ENCODE peak calls at places on chromosomes 4 and X, in five cellular contexts. Q is A549, S is endothelial cell of umbilical vein, P is GM12878, V is K562. T is an unnamed sample.

GRCh38 chr4:100347241-100347640 is 157.0 kb upstream of the DDIT4L start:
- DNase-seq in Q (no peak), S (no peak), P (no peak), V (no peak), T (no peak)

GRCh38 chrX:136094962-136095361 is 52.4 kb upstream of the FHL1 start:
- DNase-seq in Q (no peak), S (no peak), P (no peak), V (no peak), T (no peak)

GRCh38 chr4:121679267-121679666 is 17.5 kb downstream of the ANXA5 start:
- DNase-seq in Q (no peak), S (no peak), P (no peak), V (no peak), T (no peak)

GRCh38 chr4:61786226-61786625 is 586.1 kb downstream of the ADGRL3 start:
- DNase-seq in Q (no peak), S (no peak), P (no peak), V (no peak), T (no peak)

GRCh38 chr4:139899346-139899745 is 233.7 kb downstream of the MGST2 start:
- DNase-seq in Q (no peak), S (no peak), P (no peak), V (no peak), T (no peak)

GRCh38 chr4:23333556-23333945 is 556.3 kb downstream of the PPARGC1A start:
- DNase-seq in Q (no peak), S (no peak), P (no peak), V (no peak), T (no peak)

GRCh38 chr4:165384608-165385007 is 5.8 kb downstream of the CPE start:
- DNase-seq in Q (no peak), S (peak), P (no peak), V (no peak), T (no peak)

GRCh38 chrX:119878740-119879139 is 7.1 kb downstream of the NDUFA1 start:
- DNase-seq in Q (no peak), S (no peak), P (no peak), V (no peak), T (no peak)

GRCh38 chr4:151199496-151200190 is 77.3 kb upstream of the PRSS48 start:
- DNase-seq in Q (no peak), S (no peak), P (no peak), V (no peak), T (no peak)

GRCh38 chrX:47936224-47936939 is 67.4 kb downstream of the ZNF182 start:
- DNase-seq in Q (no peak), S (no peak), P (no peak), V (peak), T (no peak)

GRCh38 chr4:185638548-185639301 is 103.4 kb upstream of the PDLIM3 start:
- DNase-seq in Q (no peak), S (no peak), P (no peak), V (no peak), T (no peak)

GRCh38 chr4:148094149-148094548 is 348.1 kb downstream of the NR3C2 start:
- DNase-seq in Q (no peak), S (no peak), P (no peak), V (no peak), T (no peak)

GRCh38 chr4:1813915-1814314 is 20.8 kb downstream of the FGFR3 start:
- DNase-seq in Q (no peak), S (no peak), P (no peak), V (peak), T (no peak)

GRCh38 chrX:123601437-123601836 is 131.4 kb downstream of the THOC2 start:
- DNase-seq in Q (no peak), S (no peak), P (no peak), V (no peak), T (no peak)

GRCh38 chrX:17638731-17639130 is 98.6 kb upstream of the SCML1 start:
- DNase-seq in Q (no peak), S (no peak), P (no peak), V (no peak), T (no peak)

GRCh38 chr4:41070516-41071281 is 143.6 kb downstream of the APBB2 start:
- DNase-seq in Q (no peak), S (peak), P (no peak), V (no peak), T (no peak)

GRCh38 chr4:7158081-7158750 is 34.1 kb upstream of the SORCS2 start:
- DNase-seq in Q (no peak), S (no peak), P (no peak), V (no peak), T (no peak)

GRCh38 chrX:7925867-7926472 is 1.2 kb downstream of the PNPLA4 start:
- DNase-seq in Q (peak), S (peak), P (peak), V (peak), T (peak)

GRCh38 chrX:7926914-7927258 is 327 bp downstream of the PNPLA4 start:
- DNase-seq in Q (no peak), S (no peak), P (no peak), V (no peak), T (no peak)

GRCh38 chrX:7921750-7922149 is 5.5 kb downstream of the PNPLA4 start:
- DNase-seq in Q (no peak), S (no peak), P (no peak), V (no peak), T (no peak)

GRCh38 chrX:7926501-7926900 is 712 bp downstream of the PNPLA4 start:
- DNase-seq in Q (no peak), S (no peak), P (no peak), V (no peak), T (no peak)

DNA sequence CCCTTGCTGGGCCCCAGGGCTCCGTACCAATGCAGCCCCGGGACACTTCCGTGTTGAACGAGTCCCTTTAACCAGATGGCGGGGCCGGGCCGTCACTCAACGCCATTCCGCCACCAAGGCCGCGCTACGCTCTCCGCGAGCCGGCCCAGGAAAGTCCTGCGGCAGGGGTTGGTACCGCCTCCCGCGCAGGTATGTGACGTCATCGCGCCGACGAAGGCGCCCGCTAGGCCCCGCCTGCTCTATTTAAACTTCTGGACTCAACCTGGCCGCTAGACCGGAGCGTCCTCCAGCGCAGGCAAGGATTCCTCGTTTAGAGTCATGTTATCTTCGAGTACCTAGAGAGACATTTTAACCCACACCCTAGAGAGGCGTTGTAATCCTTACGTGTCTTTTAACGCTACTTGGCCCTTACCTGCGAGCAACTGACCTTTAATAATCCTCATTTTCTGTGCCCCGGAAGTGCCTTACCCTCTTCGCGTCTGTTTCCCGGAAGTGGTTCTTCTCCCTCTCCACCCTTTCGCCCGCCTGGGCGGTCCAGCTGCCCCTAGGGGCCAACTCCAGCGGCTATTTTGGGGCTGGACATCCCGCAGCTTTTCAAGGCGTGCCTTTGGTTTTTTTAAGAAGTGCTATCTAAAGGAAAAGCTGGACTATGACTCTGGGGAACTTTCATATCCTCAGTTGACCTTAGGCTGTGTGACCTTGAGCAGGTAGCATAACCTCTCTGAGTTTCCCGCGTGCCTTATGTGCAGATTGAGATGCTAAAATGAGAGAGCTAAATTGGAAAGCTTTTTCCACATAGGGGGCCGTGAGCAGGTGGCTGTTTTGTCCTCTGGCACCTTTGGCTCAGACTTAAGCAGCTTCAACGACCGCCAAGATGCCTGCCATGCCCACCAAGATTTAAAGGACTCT is at the start of gene PNPLA4:
- DNase-seq in Q (peak), S (peak), P (peak), V (peak), T (peak)
- TF ChIP-seq POLR2A in Q (peak), S (no peak), P (peak), V (peak), T (peak)

GRCh38 chr4:128951316-128951715 is 141.8 kb downstream of the JADE1 start:
- DNase-seq in Q (no peak), S (no peak), P (no peak), V (no peak), T (no peak)

GRCh38 chr4:128958194-128958593 is 135.1 kb downstream of the SCLT1 start:
- DNase-seq in Q (no peak), S (no peak), P (no peak), V (no peak), T (peak)

GRCh38 chr4:128957459-128957858 is 135.9 kb downstream of the SCLT1 start:
- DNase-seq in Q (no peak), S (no peak), P (no peak), V (no peak), T (no peak)

GRCh38 chr4:128954941-128955340 is 138.4 kb downstream of the SCLT1 start:
- DNase-seq in Q (no peak), S (no peak), P (no peak), V (no peak), T (no peak)

DNA sequence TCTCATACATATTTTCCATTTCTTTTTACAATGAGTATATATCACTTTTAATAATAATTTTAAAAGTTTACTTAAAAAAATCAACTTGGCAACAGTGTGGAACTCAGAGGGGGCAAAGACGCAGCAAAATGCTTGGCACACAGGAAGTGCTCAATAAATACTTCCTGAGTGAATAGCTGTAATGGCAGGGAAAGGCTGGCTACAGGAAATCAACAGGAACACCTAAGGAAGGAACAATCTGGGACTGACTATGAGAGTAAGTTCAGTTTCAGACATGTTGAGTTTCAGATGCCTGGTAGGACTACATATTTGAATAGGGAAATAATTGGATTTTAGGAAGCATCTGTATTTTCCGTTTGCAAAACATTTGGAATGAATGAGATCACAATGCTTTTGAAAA is 137.6 kb downstream of the SCLT1 start:
- DNase-seq in Q (no peak), S (peak), P (no peak), V (no peak), T (no peak)
- TF ChIP-seq MYC in Q (no peak), S (no peak), P (no peak), V (no peak), T (no peak)

GRCh38 chr4:8269535-8270417 is at the start of gene HTRA3:
- DNase-seq in Q (no peak), S (peak), P (no peak), V (no peak), T (peak)
- TF ChIP-seq POLR2A in Q (peak), S (peak), P (no peak), V (no peak), T (peak)

DNA sequence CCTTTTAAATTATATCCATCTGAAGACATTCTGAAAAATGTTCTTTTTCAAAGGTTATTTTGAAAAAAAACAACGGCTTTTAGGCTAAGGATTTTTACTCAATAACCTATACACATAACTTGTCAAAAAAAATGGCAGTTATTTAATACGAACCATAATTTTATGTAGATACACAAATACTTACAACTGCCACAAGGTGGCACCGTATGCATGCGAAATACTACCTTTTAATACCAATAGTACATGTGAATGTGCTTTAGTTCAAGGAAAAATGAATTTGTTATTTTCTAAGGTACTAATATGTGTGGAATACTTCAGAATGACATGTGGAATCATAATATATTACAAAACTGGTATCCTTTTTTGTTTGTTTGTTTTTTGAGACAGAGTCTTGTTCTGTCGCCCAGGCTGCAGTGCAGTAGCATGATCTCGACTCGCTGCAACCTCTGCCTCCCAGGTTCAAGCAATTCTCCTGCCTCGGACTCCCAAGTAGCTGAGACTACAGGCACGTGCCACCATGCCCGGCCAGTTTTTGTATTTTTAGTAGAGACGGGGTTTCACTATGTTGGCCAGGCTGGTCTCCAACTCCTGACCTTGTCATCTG is 4.6 kb upstream of the MAD2L1 start:
- DNase-seq in Q (peak), S (peak), P (no peak), V (peak), T (peak)
- TF ChIP-seq MYC in Q (no peak), S (no peak), P (no peak), V (no peak), T (no peak)

GRCh38 chr4:99088485-99089365 is at the start of gene ADH5:
- DNase-seq in Q (peak), S (peak), P (peak), V (peak), T (peak)
- TF ChIP-seq POLR2A in Q (peak), S (peak), P (peak), V (peak), T (peak)